ENCODE peak calls at places on chromosomes 16 and 17, in ten cellular contexts. W is CD8-positive, alpha-beta T cell; U is tibial artery; N is left ventricle myocardium inferior; X is bronchial epithelial cell; B is neuronal stem cell; S is body of pancreas; K is endodermal cell; A is CD8-positive, alpha-beta memory T cell; Y is adrenal gland. Q is an unnamed sample. For H3K36me3, the result is how much of the 10 kb centered on the place peaks cover.

GRCh38 chr17:45905812-45906211 is 11.5 kb downstream of the MAPT start:
- DNase-seq in B (no peak), U (no peak), N (no peak), A (no peak), Y (no peak), W (no peak), S (no peak), X (no peak), K (no peak), Q (no peak)

GRCh38 chr16:65745201-65745600 is 621.3 kb upstream of the CDH5 start:
- DNase-seq in W (no peak), N (no peak), A (no peak), U (no peak), X (no peak), S (no peak), K (no peak), Y (no peak), B (no peak), Q (no peak)

GRCh38 chr16:67936124-67936875 is at the start of gene PSMB10:
- DNase-seq in K (peak), S (peak), B (peak), N (peak), U (peak), A (no peak), Y (peak), W (peak), X (peak), Q (no peak)

GRCh38 chr17:75625813-75626486 is 7.3 kb upstream of the SMIM5 start:
- DNase-seq in S (no peak), K (peak), A (no peak), B (peak), N (no peak), Y (peak), U (no peak), X (no peak), W (no peak), Q (no peak)

GRCh38 chr16:80277182-80277581 is 263.6 kb upstream of the DYNLRB2 start:
- DNase-seq in K (peak), S (no peak), X (no peak), Y (no peak), A (no peak), U (no peak), B (no peak), W (no peak), N (no peak), Q (no peak)

GRCh38 chr16:72837846-72838661 is 209.9 kb downstream of the ZFHX3 start:
- DNase-seq in N (no peak), K (peak), U (no peak), Y (no peak), A (no peak), X (no peak), W (no peak), S (no peak), B (no peak), Q (no peak)

GRCh38 chr16:66619534-66620418 is 15.3 kb downstream of the CMTM3 start:
- DNase-seq in S (no peak), N (no peak), X (peak), W (no peak), Y (no peak), A (no peak), K (peak), U (no peak), B (no peak), Q (no peak)

GRCh38 chr16:1741553-1742165 is 29.7 kb downstream of the NME3 start:
- DNase-seq in W (no peak), B (no peak), N (no peak), S (no peak), K (no peak), U (no peak), X (no peak), Y (no peak), A (no peak), Q (no peak)

GRCh38 chr17:57984936-57985674 is 2.9 kb downstream of the VEZF1 start:
- DNase-seq in B (no peak), W (no peak), Y (no peak), X (no peak), U (no peak), A (no peak), N (no peak), S (no peak), K (no peak), Q (no peak)

GRCh38 chr17:9237661-9238301 is 216.5 kb downstream of the NTN1 start:
- DNase-seq in A (no peak), S (no peak), B (peak), U (no peak), N (no peak), W (no peak), X (no peak), K (no peak), Y (no peak), Q (peak)

GRCh38 chr17:56172517-56172982 is 19.3 kb downstream of the ANKFN1 start:
- DNase-seq in W (no peak), B (no peak), U (no peak), N (peak), A (no peak), S (peak), X (no peak), K (peak), Y (no peak), Q (no peak)

GRCh38 chr17:70905796-70906195 is 736.5 kb downstream of the KCNJ2 start:
- DNase-seq in W (no peak), Y (peak), S (peak), A (no peak), K (no peak), N (peak), U (peak), X (peak), B (no peak), Q (no peak)

GRCh38 chr16:15996432-15997109 is 47.2 kb downstream of the ABCC1 start:
- DNase-seq in S (peak), X (peak), B (no peak), N (no peak), K (no peak), Y (peak), A (no peak), U (peak), W (no peak), Q (peak)

GRCh38 chr16:82092711-82093110 is 57.7 kb downstream of the HSD17B2 start:
- DNase-seq in A (no peak), N (no peak), Y (no peak), B (no peak), K (no peak), X (peak), U (no peak), W (no peak), S (no peak), Q (no peak)

GRCh38 chr17:28916302-28916934 is 13.5 kb upstream of the DHRS13 start:
- DNase-seq in N (no peak), K (peak), A (peak), W (peak), Y (peak), U (peak), S (peak), B (no peak), X (peak), Q (peak)

GRCh38 chr16:86800914-86801313 is 222.6 kb downstream of the FOXL1 start:
- DNase-seq in A (no peak), W (no peak), U (no peak), X (no peak), S (no peak), Y (no peak), N (no peak), B (no peak), K (peak), Q (no peak)

GRCh38 chr17:39737761-39738567 is at the start of gene GRB7:
- DNase-seq in Y (peak), K (peak), X (peak), U (no peak), S (peak), A (no peak), B (no peak), W (no peak), N (no peak), Q (peak)

GRCh38 chr17:38908676-38909181 is 16.7 kb upstream of the LASP1NB start:
- DNase-seq in U (no peak), S (no peak), B (no peak), Y (no peak), W (no peak), A (no peak), X (peak), N (no peak), K (peak), Q (no peak)

GRCh38 chr16:3028716-3029319 is 5.0 kb downstream of the THOC6 start:
- DNase-seq in S (no peak), A (no peak), K (no peak), B (no peak), N (no peak), W (no peak), X (no peak), U (no peak), Y (no peak), Q (no peak)

GRCh38 chr17:40095944-40096791 is 4.2 kb downstream of the NR1D1 start:
- DNase-seq in W (peak), U (peak), S (no peak), K (no peak), N (no peak), A (peak), B (no peak), X (no peak), Y (peak), Q (peak)

DNA sequence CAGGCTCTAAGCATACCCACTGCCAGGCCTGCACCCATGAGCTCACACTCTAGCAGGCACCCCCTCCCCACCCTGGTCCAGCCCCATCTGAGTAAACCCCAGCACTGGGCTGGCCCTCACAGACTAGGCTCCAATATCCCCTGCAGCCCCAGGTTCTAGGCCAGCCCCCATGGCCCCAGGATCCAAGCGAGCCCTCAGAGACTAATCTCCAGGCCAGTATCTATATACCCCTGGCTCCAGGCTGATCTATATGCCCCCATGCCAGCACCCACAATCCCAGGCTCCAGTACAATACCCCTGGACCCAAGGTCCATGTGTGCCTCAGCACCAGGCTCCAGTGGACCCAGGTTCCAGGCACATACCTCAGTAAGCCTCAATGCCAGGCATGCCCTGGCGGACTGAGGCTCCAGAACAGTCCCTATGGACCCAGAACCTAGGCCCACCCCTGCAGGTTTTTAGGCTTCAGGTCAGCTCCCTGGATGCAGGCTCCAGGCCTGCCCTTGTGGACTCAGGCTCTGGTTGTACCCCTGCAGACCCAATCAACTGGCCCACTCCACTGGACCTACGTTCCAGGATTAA is 38.5 kb downstream of the POLR3E start:
- DNase-seq in W (no peak), Y (no peak), B (no peak), S (no peak), A (no peak), K (no peak), U (no peak), X (no peak), N (no peak), Q (no peak)
- H3K36me3 ChIP-seq in W (under half), Y (under half), B (half or more), S (under half), A (under half), K (half or more), U (half or more), X (under half), N (half or more), Q (under half)

GRCh38 chr16:11386054-11386680 is 40.9 kb downstream of the RMI2 start:
- DNase-seq in W (no peak), N (no peak), S (no peak), Y (no peak), B (no peak), A (no peak), X (no peak), U (no peak), K (no peak), Q (no peak)
- H3K36me3 ChIP-seq in W (under half), N (under half), S (under half), Y (under half), B (under half), A (under half), X (under half), U (under half), K (under half), Q (under half)

GRCh38 chr16:57163842-57164241 is 22.0 kb downstream of the PSME3IP1 start:
- DNase-seq in Y (no peak), N (no peak), X (no peak), K (no peak), U (no peak), S (no peak), W (no peak), A (no peak), B (no peak), Q (no peak)

GRCh38 chr16:57155702-57156350 is 30.0 kb downstream of the PSME3IP1 start:
- DNase-seq in B (no peak), S (no peak), W (no peak), K (no peak), N (no peak), U (no peak), X (no peak), Y (no peak), A (no peak), Q (no peak)

GRCh38 chr16:57156351-57156703 is 29.5 kb downstream of the PSME3IP1 start:
- DNase-seq in U (no peak), Y (no peak), A (no peak), K (no peak), N (no peak), S (no peak), B (no peak), W (no peak), X (no peak), Q (peak)

GRCh38 chr16:57153841-57154240 is 32.0 kb downstream of the PSME3IP1 start:
- DNase-seq in S (no peak), W (no peak), B (no peak), K (peak), Y (no peak), N (no peak), U (no peak), X (no peak), A (no peak), Q (no peak)

GRCh38 chr16:57159447-57159846 is 26.4 kb downstream of the PSME3IP1 start:
- DNase-seq in Y (no peak), W (no peak), X (no peak), B (no peak), U (no peak), A (no peak), N (no peak), K (peak), S (no peak), Q (no peak)
- H3K36me3 ChIP-seq in Y (half or more), W (under half), X (under half), B (half or more), U (half or more), A (under half), N (half or more), K (half or more), S (under half), Q (under half)

GRCh38 chr16:75236736-75237397 is 14.6 kb downstream of the BCAR1 start:
- DNase-seq in U (no peak), A (no peak), X (no peak), B (no peak), Y (no peak), W (no peak), S (no peak), N (no peak), K (no peak), Q (no peak)
- H3K36me3 ChIP-seq in U (half or more), A (under half), X (under half), B (half or more), Y (under half), W (under half), S (under half), N (half or more), K (under half), Q (under half)

DNA sequence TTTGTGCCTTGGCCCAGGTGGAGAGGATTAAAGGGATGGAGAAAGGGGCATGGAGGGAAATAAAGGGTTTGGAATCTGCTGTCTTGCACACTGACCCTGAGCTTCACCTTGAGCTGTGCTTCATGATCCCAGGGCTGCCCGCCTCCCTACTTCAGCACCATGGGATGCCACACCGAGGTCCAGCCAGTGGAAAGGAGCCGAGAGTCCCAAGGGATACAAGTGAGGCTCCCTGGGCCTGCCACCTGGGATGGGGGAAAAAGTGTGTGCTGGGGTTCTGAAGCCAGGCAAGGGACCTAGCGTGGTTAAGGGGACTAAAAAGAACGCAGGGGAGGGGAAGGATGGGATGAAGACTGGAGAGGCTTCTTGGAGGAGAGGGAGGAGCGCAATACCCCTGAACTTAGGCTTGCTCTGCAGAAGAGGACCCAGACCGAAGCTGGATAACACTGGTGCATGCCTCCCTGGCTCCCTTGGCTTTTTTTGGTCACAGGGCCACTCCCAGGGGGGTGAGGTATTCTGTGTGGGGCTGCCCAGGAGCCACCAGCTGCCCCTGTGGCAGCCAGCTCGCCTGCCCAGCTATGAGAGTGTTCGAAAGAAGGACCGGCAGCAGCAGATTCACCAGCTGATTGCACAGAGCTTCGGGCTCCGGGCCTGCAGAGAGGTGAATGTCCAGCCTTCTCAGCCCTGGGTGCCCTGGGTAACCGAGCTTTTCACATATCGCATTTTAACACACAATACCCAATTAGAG is 7.2 kb downstream of the MRPL27 start:
- DNase-seq in W (no peak), N (no peak), A (no peak), Y (no peak), X (no peak), K (no peak), B (no peak), U (no peak), S (no peak), Q (no peak)
- H3K36me3 ChIP-seq in W (under half), N (half or more), A (under half), Y (half or more), X (under half), K (half or more), B (half or more), U (half or more), S (under half), Q (under half)

GRCh38 chr16:10877472-10877946 is 507 bp downstream of the CIITA start:
- DNase-seq in X (no peak), S (no peak), K (no peak), B (no peak), W (no peak), N (no peak), A (no peak), Y (no peak), U (no peak), Q (no peak)
- H3K36me3 ChIP-seq in X (under half), S (under half), K (under half), B (under half), W (under half), N (under half), A (under half), Y (under half), U (under half), Q (under half)

GRCh38 chr17:8189711-8190477 is at the start of gene BORCS6:
- DNase-seq in B (peak), N (peak), Y (peak), K (peak), X (peak), U (peak), S (peak), A (peak), W (peak), Q (peak)
- H3K36me3 ChIP-seq in B (under half), N (under half), Y (under half), K (under half), X (under half), U (under half), S (under half), A (under half), W (under half), Q (under half)

GRCh38 chr17:16187642-16188041 is 27.7 kb downstream of the NCOR1 start:
- DNase-seq in Y (no peak), N (no peak), A (no peak), K (no peak), B (no peak), U (no peak), S (no peak), X (no peak), W (no peak), Q (no peak)
- H3K36me3 ChIP-seq in Y (under half), N (under half), A (under half), K (half or more), B (half or more), U (under half), S (under half), X (under half), W (under half), Q (under half)

Q was measured in small intestine.